ENCODE peak calls at places on chromosome 17, in five cellular contexts. One of them, this sample, is unnamed.

GRCh38 chr17:41684050-41684449 is 4.6 kb upstream of the EIF1 start:
- DNase-seq in AG10803: no peak
- DNase-seq in MM.1S: no peak
- DNase-seq in foreskin fibroblast: no peak
- DNase-seq in PC-3: no peak
- DNase-seq in this sample: no peak

GRCh38 chr17:19247423-19247822 is 10.3 kb downstream of the EPN2 start:
- DNase-seq in AG10803: no peak
- DNase-seq in MM.1S: no peak
- DNase-seq in foreskin fibroblast: no peak
- DNase-seq in PC-3: no peak
- DNase-seq in this sample: no peak

GRCh38 chr17:74163271-74163821 is 40.1 kb upstream of the RPL38 start:
- DNase-seq in AG10803: no peak
- DNase-seq in MM.1S: no peak
- DNase-seq in foreskin fibroblast: no peak
- DNase-seq in PC-3: no peak
- DNase-seq in this sample: no peak

GRCh38 chr17:8798176-8799000 is 777 bp downstream of the MFSD6L start:
- DNase-seq in AG10803: no peak
- DNase-seq in MM.1S: no peak
- DNase-seq in foreskin fibroblast: no peak
- DNase-seq in PC-3: no peak
- DNase-seq in this sample: no peak

GRCh38 chr17:185445-186138 is 4.1 kb upstream of the DOC2B start:
- DNase-seq in AG10803: no peak
- DNase-seq in MM.1S: peak; percentile 25
- DNase-seq in foreskin fibroblast: no peak
- DNase-seq in PC-3: no peak
- DNase-seq in this sample: no peak

GRCh38 chr17:32497431-32498205 is 10.8 kb downstream of the CDK5R1 start:
- DNase-seq in AG10803: no peak
- DNase-seq in MM.1S: no peak
- DNase-seq in foreskin fibroblast: no peak
- DNase-seq in PC-3: peak; percentile 17
- DNase-seq in this sample: no peak

GRCh38 chr17:80710716-80711115 is 166.1 kb downstream of the RPTOR start:
- DNase-seq in AG10803: no peak
- DNase-seq in MM.1S: no peak
- DNase-seq in foreskin fibroblast: no peak
- DNase-seq in PC-3: no peak
- DNase-seq in this sample: no peak

GRCh38 chr17:77873518-77874302 is 84.8 kb upstream of the TNRC6C start:
- DNase-seq in AG10803: no peak
- DNase-seq in MM.1S: no peak
- DNase-seq in foreskin fibroblast: no peak
- DNase-seq in PC-3: no peak
- DNase-seq in this sample: no peak

GRCh38 chr17:50520483-50520882 is 12.1 kb upstream of the EPN3 start:
- DNase-seq in AG10803: no peak
- DNase-seq in MM.1S: no peak
- DNase-seq in foreskin fibroblast: no peak
- DNase-seq in PC-3: no peak
- DNase-seq in this sample: no peak

GRCh38 chr17:58247511-58248363 is 9.4 kb downstream of the LPO start:
- DNase-seq in AG10803: no peak
- DNase-seq in MM.1S: no peak
- DNase-seq in foreskin fibroblast: no peak
- DNase-seq in PC-3: no peak
- DNase-seq in this sample: no peak

GRCh38 chr17:10270258-10270657 is 71.9 kb upstream of the GAS7 start:
- DNase-seq in AG10803: peak; percentile 83
- DNase-seq in MM.1S: no peak
- DNase-seq in foreskin fibroblast: no peak
- DNase-seq in PC-3: no peak
- DNase-seq in this sample: no peak

GRCh38 chr17:27824745-27825144 is 24.4 kb upstream of the NOS2 start:
- DNase-seq in AG10803: no peak
- DNase-seq in MM.1S: no peak
- DNase-seq in foreskin fibroblast: no peak
- DNase-seq in PC-3: no peak
- DNase-seq in this sample: no peak

GRCh38 chr17:73189417-73190099 is 3.3 kb upstream of the COG1 start:
- DNase-seq in AG10803: peak; percentile 53
- DNase-seq in MM.1S: peak; percentile 35
- DNase-seq in foreskin fibroblast: peak; percentile 55
- DNase-seq in PC-3: peak; percentile 78
- DNase-seq in this sample: peak; percentile 11

DNA sequence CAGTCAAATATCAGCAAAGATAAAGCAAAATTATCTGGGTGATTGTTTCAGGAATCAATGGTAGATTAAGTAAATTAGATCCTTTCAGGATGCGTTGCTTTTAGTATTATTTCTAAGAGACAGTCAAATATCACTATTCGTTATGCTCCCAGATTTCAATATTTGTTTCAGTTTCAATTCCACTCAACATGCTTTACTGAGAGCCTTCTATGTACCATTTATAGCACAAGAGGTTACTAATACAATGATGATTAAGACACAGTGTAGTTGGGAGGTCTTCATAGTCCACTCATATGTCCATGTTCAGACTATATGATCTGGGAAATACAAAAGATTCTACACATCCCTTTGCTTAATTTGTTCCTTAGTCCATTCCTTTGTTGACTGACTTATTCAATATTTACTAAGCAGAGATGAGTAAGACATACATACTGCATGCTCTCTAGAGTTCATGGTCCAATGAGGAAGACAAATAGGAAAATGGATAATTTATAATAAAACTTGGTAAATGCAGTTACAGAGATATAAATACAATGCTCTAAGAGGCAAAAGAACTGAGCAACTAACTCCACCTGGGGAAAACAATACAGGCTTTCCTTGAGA is 88.2 kb upstream of the NOG start:
- DNase-seq in AG10803: no peak
- DNase-seq in MM.1S: peak; percentile 31
- DNase-seq in foreskin fibroblast: no peak
- DNase-seq in PC-3: peak; percentile 62
- DNase-seq in this sample: no peak
- TF ChIP-seq CTCF in AG10803: no peak
- TF ChIP-seq CTCF in MM.1S: no peak
- TF ChIP-seq CTCF in foreskin fibroblast: no peak
- TF ChIP-seq CTCF in PC-3: no peak
- TF ChIP-seq CTCF in this sample: no peak

DNA sequence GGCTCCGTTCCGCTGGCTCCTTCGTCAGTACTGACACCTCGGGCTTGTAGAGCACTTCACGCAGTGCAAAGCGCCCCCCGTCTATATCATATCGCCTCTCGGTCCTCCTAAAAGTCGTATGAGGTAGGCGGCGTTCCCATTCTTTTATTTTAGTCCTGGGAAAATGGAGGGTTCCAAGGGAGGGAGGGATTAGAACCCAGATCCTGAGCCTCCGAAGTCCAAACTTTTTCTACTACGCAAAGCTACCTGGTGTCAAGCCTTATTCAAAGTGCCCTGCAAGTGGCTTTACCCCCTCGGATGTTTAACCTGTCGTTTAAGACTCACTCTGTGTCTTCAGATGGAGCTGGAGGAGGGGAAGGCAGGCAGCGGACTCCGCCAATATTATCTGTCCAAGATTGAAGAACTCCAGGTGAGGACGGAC is 348 bp upstream of the FTSJ3 start:
- DNase-seq in AG10803: no peak
- DNase-seq in MM.1S: peak; percentile 14
- DNase-seq in foreskin fibroblast: no peak
- DNase-seq in PC-3: no peak
- DNase-seq in this sample: no peak
- TF ChIP-seq CTCF in AG10803: no peak
- TF ChIP-seq CTCF in MM.1S: no peak
- TF ChIP-seq CTCF in foreskin fibroblast: no peak
- TF ChIP-seq CTCF in PC-3: peak; percentile 10
- TF ChIP-seq CTCF in this sample: no peak

GRCh38 chr17:81960130-81960958 is 643 bp downstream of the NOTUM start:
- DNase-seq in AG10803: no peak
- DNase-seq in MM.1S: no peak
- DNase-seq in foreskin fibroblast: no peak
- DNase-seq in PC-3: no peak
- DNase-seq in this sample: no peak

GRCh38 chr17:81957691-81958432 is 3.1 kb downstream of the NOTUM start:
- DNase-seq in AG10803: no peak
- DNase-seq in MM.1S: no peak
- DNase-seq in foreskin fibroblast: no peak
- DNase-seq in PC-3: no peak
- DNase-seq in this sample: no peak

GRCh38 chr17:81961087-81961514 is at the start of gene NOTUM:
- DNase-seq in AG10803: peak; percentile 26
- DNase-seq in MM.1S: no peak
- DNase-seq in foreskin fibroblast: no peak
- DNase-seq in PC-3: peak; percentile 35
- DNase-seq in this sample: no peak

GRCh38 chr17:81958633-81959342 is 2.2 kb downstream of the NOTUM start:
- DNase-seq in AG10803: no peak
- DNase-seq in MM.1S: no peak
- DNase-seq in foreskin fibroblast: no peak
- DNase-seq in PC-3: no peak
- DNase-seq in this sample: no peak

DNA sequence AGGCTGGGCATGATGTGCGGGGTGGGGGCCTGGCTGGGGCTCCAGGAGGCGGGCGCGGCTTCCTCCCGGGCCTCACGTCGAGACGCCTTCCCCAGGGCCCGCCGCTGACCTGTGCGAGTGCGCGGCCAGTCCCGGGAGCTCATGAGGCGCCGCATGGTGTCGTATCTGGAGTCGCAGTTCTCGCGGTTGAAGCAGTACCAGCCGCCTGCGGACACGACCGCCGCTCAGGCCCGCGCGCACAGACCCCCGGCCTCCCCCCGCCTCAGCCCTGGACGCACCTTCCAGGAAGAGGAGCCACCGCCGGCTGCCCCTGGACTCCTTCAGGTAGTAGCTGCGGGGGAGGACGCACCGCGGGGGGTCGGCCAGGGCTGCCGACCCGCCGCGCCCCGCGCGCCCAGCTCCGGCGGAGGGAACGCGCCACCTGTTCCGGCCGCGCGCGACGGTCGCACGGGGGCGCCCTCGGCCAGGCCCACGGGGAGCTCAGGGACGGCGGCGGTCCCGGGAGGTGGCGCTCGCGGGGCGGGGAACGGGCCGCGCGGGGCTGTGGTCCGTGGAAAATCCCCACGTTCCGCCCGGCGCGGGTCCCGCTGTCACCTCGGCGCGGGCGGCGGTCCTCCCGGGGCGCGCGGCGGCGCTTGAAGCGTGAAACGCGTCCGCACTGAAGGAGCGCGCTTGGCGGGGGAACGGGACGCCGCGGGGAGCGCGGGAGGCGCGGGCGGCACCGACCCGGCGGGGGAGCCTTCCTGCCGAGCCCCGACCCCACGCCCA is 1.4 kb downstream of the NOTUM start:
- DNase-seq in AG10803: peak; percentile 35
- DNase-seq in MM.1S: peak; percentile 52
- DNase-seq in foreskin fibroblast: peak; percentile 31
- DNase-seq in PC-3: peak; percentile 59
- DNase-seq in this sample: peak; percentile 59
- TF ChIP-seq CTCF in AG10803: peak; percentile 40
- TF ChIP-seq CTCF in MM.1S: peak; percentile 41
- TF ChIP-seq CTCF in foreskin fibroblast: peak; percentile 28
- TF ChIP-seq CTCF in PC-3: peak; percentile 69
- TF ChIP-seq CTCF in this sample: peak; percentile 68

GRCh38 chr17:56130030-56130429 is 23.2 kb upstream of the ANKFN1 start:
- DNase-seq in AG10803: no peak
- DNase-seq in MM.1S: no peak
- DNase-seq in foreskin fibroblast: no peak
- DNase-seq in PC-3: no peak
- DNase-seq in this sample: no peak

GRCh38 chr17:56131431-56131830 is 21.8 kb upstream of the ANKFN1 start:
- DNase-seq in AG10803: peak; percentile 47
- DNase-seq in MM.1S: no peak
- DNase-seq in foreskin fibroblast: no peak
- DNase-seq in PC-3: no peak
- DNase-seq in this sample: no peak

GRCh38 chr17:56121661-56122060 is 31.6 kb upstream of the ANKFN1 start:
- DNase-seq in AG10803: no peak
- DNase-seq in MM.1S: no peak
- DNase-seq in foreskin fibroblast: no peak
- DNase-seq in PC-3: peak; percentile 26
- DNase-seq in this sample: no peak

DNA sequence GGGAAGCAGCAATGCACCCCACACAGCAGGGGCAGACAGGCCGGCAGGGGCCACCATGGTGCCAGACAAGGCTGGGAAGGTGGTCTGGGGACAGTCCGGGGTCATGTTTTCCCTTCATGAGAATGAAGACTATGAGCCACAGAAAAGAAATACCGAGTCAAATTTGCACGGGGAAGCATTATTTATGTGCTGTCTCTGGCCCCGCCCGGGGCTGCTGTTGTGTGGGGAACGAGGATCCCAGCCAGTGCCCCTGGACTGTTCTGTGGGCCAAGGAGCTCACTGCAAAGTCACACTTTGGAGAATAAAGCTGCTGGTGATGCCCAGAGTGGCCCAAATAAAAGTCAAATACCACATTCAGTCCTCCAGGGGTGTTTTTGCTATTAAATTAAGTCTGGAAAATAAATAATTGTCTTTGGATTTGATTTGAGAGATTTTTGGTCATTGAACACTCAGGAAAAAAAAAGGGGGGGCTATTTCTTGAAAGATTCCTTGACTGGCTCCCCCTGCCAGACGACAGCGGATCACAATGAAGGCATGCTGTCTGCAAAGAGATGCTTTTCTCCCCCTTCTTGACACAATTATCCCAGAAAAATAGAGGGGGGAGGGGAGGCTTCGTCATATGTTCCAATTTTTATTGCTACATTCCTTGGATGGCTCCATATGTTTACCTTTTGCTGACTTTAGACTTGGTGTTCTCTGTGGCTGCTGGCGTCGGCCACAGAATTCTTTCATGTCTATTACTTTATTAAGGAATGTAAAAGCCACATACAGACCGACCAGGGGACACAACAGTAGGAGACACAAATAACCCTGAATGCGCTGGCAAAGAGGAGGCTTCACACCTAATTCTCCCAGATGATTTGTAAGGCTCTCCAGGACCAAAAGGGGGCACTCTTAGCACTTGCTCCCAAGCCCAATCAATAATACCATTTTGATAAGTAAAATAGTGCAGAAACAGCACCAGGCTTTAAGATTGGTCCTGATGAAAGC is 27.1 kb upstream of the ANKFN1 start:
- DNase-seq in AG10803: peak; percentile 85
- DNase-seq in MM.1S: no peak
- DNase-seq in foreskin fibroblast: peak; percentile 56
- DNase-seq in PC-3: peak; percentile 39
- DNase-seq in this sample: peak; percentile 18
- TF ChIP-seq CTCF in AG10803: peak; percentile 80
- TF ChIP-seq CTCF in MM.1S: peak; percentile 34
- TF ChIP-seq CTCF in foreskin fibroblast: peak; percentile 76
- TF ChIP-seq CTCF in PC-3: peak; percentile 60
- TF ChIP-seq CTCF in this sample: peak; percentile 68

GRCh38 chr17:37393352-37393751 is 13.3 kb downstream of the ACACA start:
- DNase-seq in AG10803: no peak
- DNase-seq in MM.1S: no peak
- DNase-seq in foreskin fibroblast: no peak
- DNase-seq in PC-3: no peak
- DNase-seq in this sample: no peak
- TF ChIP-seq CTCF in AG10803: no peak
- TF ChIP-seq CTCF in MM.1S: no peak
- TF ChIP-seq CTCF in foreskin fibroblast: no peak
- TF ChIP-seq CTCF in PC-3: no peak
- TF ChIP-seq CTCF in this sample: no peak